ENCODE peak calls at places on chromosomes 7 and 10, in ten cellular contexts. P is NCI-H524; N is glutamatergic neuron; H is GM04503; W is suprapubic skin; M is AG09319; A is OCI-LY7; L is brain pericyte; I is activated naive CD8-positive, alpha-beta T cell treated with anti-CD3 and anti-CD28 coated beads, Interleukin-2, amount 50 U/mL, for 24 hours; Z is AG10803. B is an unnamed sample.
A peak's percentile ranks its signal among the peaks of the same experiment; 100 is the strongest.

GRCh38 chr7:2670720-2671391 is 17.1 kb upstream of the AMZ1 start:
- DNase-seq in N (peak; percentile 89), A (peak; percentile 78), M (no peak), I (peak; percentile 81), P (peak; percentile 26), L (no peak), Z (peak; percentile 54), H (no peak), W (peak; percentile 73), B (peak; percentile 80)

GRCh38 chr10:88892223-88892967 is 12.3 kb downstream of the STAMBPL1 start:
- DNase-seq in H (no peak), N (no peak), L (no peak), P (no peak), Z (peak; percentile 85), I (no peak), W (no peak), M (no peak), A (no peak), B (no peak)

GRCh38 chr10:4213441-4213840 is 428.4 kb upstream of the KLF6 start:
- DNase-seq in P (no peak), Z (no peak), L (no peak), M (no peak), N (no peak), I (no peak), H (no peak), A (no peak), W (no peak), B (no peak)

GRCh38 chr10:101228682-101229274 is 485 bp downstream of the LBX1 start:
- DNase-seq in A (no peak), L (no peak), M (no peak), I (no peak), N (peak; percentile 40), W (no peak), P (no peak), H (no peak), Z (no peak), B (no peak)

GRCh38 chr10:43250925-43251663 is 15.8 kb downstream of the RASGEF1A start:
- DNase-seq in Z (no peak), N (no peak), L (no peak), P (no peak), I (no peak), H (no peak), W (no peak), A (no peak), M (no peak), B (no peak)

GRCh38 chr10:131172433-131172832 is 139.1 kb downstream of the TCERG1L start:
- DNase-seq in H (no peak), I (no peak), P (no peak), A (no peak), L (no peak), Z (no peak), N (no peak), W (no peak), M (no peak), B (no peak)

GRCh38 chr7:47905071-47905920 is 43.0 kb downstream of the PKD1L1 start:
- DNase-seq in A (no peak), W (no peak), N (no peak), L (no peak), P (no peak), H (peak; percentile 25), Z (peak; percentile 66), M (no peak), I (no peak), B (no peak)

GRCh38 chr10:34589275-34589674 is 225.8 kb downstream of the PARD3 start:
- DNase-seq in N (no peak), I (no peak), W (no peak), L (no peak), P (no peak), Z (no peak), H (no peak), A (no peak), M (no peak), B (no peak)

GRCh38 chr7:84536256-84536870 is 341.8 kb upstream of the SEMA3A start:
- DNase-seq in A (no peak), H (peak; percentile 60), I (no peak), Z (peak; percentile 70), M (no peak), N (no peak), W (no peak), P (no peak), L (no peak), B (no peak)

GRCh38 chr10:72084094-72084459 is 4.3 kb downstream of the SPOCK2 start:
- DNase-seq in N (no peak), A (peak; percentile 31), M (no peak), I (peak; percentile 68), L (no peak), W (no peak), P (no peak), H (no peak), Z (no peak), B (no peak)

GRCh38 chr7:158778476-158778875 is 50.8 kb downstream of the ESYT2 start:
- DNase-seq in P (no peak), Z (peak; percentile 86), A (no peak), M (peak; percentile 7), H (peak; percentile 46), L (no peak), I (no peak), W (no peak), N (no peak), B (no peak)

GRCh38 chr10:35822316-35822715 is 180.2 kb upstream of the FZD8 start:
- DNase-seq in N (peak; percentile 83), A (no peak), M (peak; percentile 37), I (no peak), H (peak; percentile 26), P (peak; percentile 86), W (peak; percentile 91), Z (peak; percentile 82), L (no peak), B (peak; percentile 22)

GRCh38 chr7:309586-310228 is 19.7 kb downstream of the FOXL3 start:
- DNase-seq in N (no peak), Z (no peak), P (no peak), L (no peak), W (no peak), M (no peak), A (no peak), H (no peak), I (no peak), B (no peak)

GRCh38 chr10:62761115-62761514 is 43.4 kb upstream of the ADO start:
- DNase-seq in M (no peak), Z (no peak), N (no peak), W (no peak), L (no peak), A (no peak), P (no peak), I (no peak), H (no peak), B (no peak)

GRCh38 chr10:17022399-17022798 is 107.2 kb downstream of the CUBN start:
- DNase-seq in L (no peak), A (no peak), Z (no peak), N (no peak), W (no peak), M (no peak), I (no peak), H (no peak), P (no peak), B (no peak)

GRCh38 chr10:3668276-3668960 is 116.6 kb downstream of the KLF6 start:
- DNase-seq in A (peak; percentile 59), W (no peak), Z (peak; percentile 44), I (peak; percentile 53), M (no peak), N (peak; percentile 24), P (no peak), H (no peak), L (no peak), B (no peak)

GRCh38 chr7:34886856-34887255 is 150.4 kb downstream of the DPY19L1 start:
- DNase-seq in W (no peak), L (no peak), Z (no peak), I (no peak), A (no peak), H (no peak), P (no peak), N (no peak), M (no peak), B (no peak)

GRCh38 chr7:117963278-117964184 is 90.3 kb upstream of the CTTNBP2 start:
- DNase-seq in M (no peak), N (no peak), P (no peak), L (no peak), A (no peak), I (no peak), W (no peak), Z (no peak), H (no peak), B (no peak)

GRCh38 chr7:3154317-3154716 is 110.7 kb upstream of the CARD11 start:
- DNase-seq in M (no peak), L (no peak), W (no peak), P (no peak), I (no peak), A (no peak), H (no peak), N (no peak), Z (no peak), B (no peak)

GRCh38 chr7:112362053-112362650 is 88.1 kb upstream of the IFRD1 start:
- DNase-seq in A (no peak), L (no peak), W (no peak), M (no peak), Z (peak; percentile 15), P (no peak), I (no peak), H (no peak), N (no peak), B (no peak)

GRCh38 chr10:75234683-75235374 is 928 bp downstream of the COMTD1 start:
- DNase-seq in L (no peak), P (no peak), Z (no peak), I (peak; percentile 35), H (no peak), M (no peak), A (peak; percentile 62), N (peak; percentile 62), W (no peak), B (peak; percentile 78)

GRCh38 chr7:29237483-29237882 is 42.9 kb downstream of the CHN2 start:
- DNase-seq in P (no peak), H (no peak), M (no peak), Z (no peak), N (no peak), L (no peak), A (no peak), I (no peak), W (no peak), B (no peak)

GRCh38 chr10:31154996-31155395 is 123.3 kb upstream of the ZNF438 start:
- DNase-seq in N (no peak), I (no peak), M (no peak), H (no peak), L (no peak), W (no peak), P (no peak), A (no peak), Z (no peak), B (no peak)

GRCh38 chr10:119059557-119059956 is 21.1 kb downstream of the EIF3A start:
- DNase-seq in N (no peak), W (no peak), L (no peak), M (no peak), P (no peak), I (no peak), H (no peak), A (no peak), Z (no peak), B (no peak)

GRCh38 chr10:90865400-90865799 is 6.4 kb upstream of the RPP30 start:
- DNase-seq in N (no peak), L (no peak), P (no peak), H (no peak), Z (peak; percentile 21), W (no peak), M (no peak), I (no peak), A (peak; percentile 29), B (peak; percentile 26)